ENCODE peak calls at places on chromosomes 2 and 18, in four cellular contexts. A, Y, B and H are unnamed samples.

GRCh38 chr2:188609321-188610049 is 317.8 kb downstream of the GULP1 start:
- DNase-seq in B (no peak), A (no peak), Y (no peak), H (no peak)

GRCh38 chr2:235911633-235912032 is 256.6 kb downstream of the GBX2 start:
- DNase-seq in Y (no peak), B (no peak), A (no peak), H (no peak)

GRCh38 chr18:41268271-41268670 is 686.8 kb upstream of the PIK3C3 start:
- DNase-seq in Y (no peak), B (no peak), A (no peak), H (no peak)

GRCh38 chr2:215401896-215402379 is 33.9 kb downstream of the FN1 start:
- DNase-seq in B (peak), Y (no peak), A (no peak), H (no peak)

GRCh38 chr2:206392118-206392517 is 51.2 kb upstream of the ADAM23 start:
- DNase-seq in Y (no peak), B (no peak), A (no peak), H (no peak)

GRCh38 chr2:122203523-122203922 is 448.1 kb downstream of the TSN start:
- DNase-seq in Y (no peak), A (no peak), B (no peak), H (no peak)

GRCh38 chr2:52918551-52918950 is 849.1 kb upstream of the CHAC2 start:
- DNase-seq in B (no peak), A (no peak), Y (no peak), H (no peak)

GRCh38 chr2:54771166-54771565 is 47.7 kb downstream of the EML6 start:
- DNase-seq in A (no peak), B (no peak), Y (no peak), H (no peak)

GRCh38 chr2:240366901-240367300 is 68.6 kb upstream of the GPC1 start:
- DNase-seq in A (no peak), B (no peak), Y (no peak), H (no peak)

GRCh38 chr18:78924301-78925192 is 55.1 kb upstream of the SALL3 start:
- DNase-seq in A (peak), Y (no peak), B (no peak), H (no peak)

GRCh38 chr18:74611791-74612190 is 14.1 kb downstream of the ZNF407 start:
- DNase-seq in A (no peak), Y (no peak), B (no peak), H (no peak)

GRCh38 chr2:168894720-168895119 is 4.5 kb upstream of the SPC25 start:
- DNase-seq in A (no peak), B (no peak), Y (no peak), H (no peak)

GRCh38 chr2:14016289-14016955 is 616.1 kb upstream of the LRATD1 start:
- DNase-seq in Y (no peak), A (no peak), B (no peak), H (no peak)

GRCh38 chr18:60980422-60981005 is 352.7 kb upstream of the CDH20 start:
- DNase-seq in B (no peak), A (no peak), Y (no peak), H (no peak)

GRCh38 chr18:57397440-57397839 is 37.7 kb upstream of the ONECUT2 start:
- DNase-seq in B (no peak), A (no peak), Y (no peak), H (no peak)

GRCh38 chr2:240639566-240639965 is 14.3 kb downstream of the GPR35 start:
- DNase-seq in B (no peak), Y (no peak), A (no peak), H (no peak)

GRCh38 chr2:188701836-188702235 is 272.3 kb upstream of the COL3A1 start:
- DNase-seq in B (no peak), Y (no peak), A (no peak), H (no peak)

GRCh38 chr2:137157851-137158250 is 392.5 kb downstream of the THSD7B start:
- DNase-seq in Y (no peak), A (no peak), B (no peak), H (no peak)

GRCh38 chr2:177165731-177166711 is 46.6 kb upstream of the HNRNPA3 start:
- DNase-seq in Y (no peak), A (no peak), B (peak), H (no peak)

GRCh38 chr2:60569680-60570111 is 16.2 kb upstream of the BCL11A start:
- DNase-seq in B (no peak), Y (no peak), A (no peak), H (no peak)
- H3K4me3 ChIP-seq in B (peak), Y (peak), A (no peak), H (peak)

GRCh38 chr2:127185093-127185492 is 35.0 kb downstream of the CYP27C1 start:
- DNase-seq in B (no peak), Y (no peak), A (peak), H (peak)
- TF ChIP-seq CTCF in B (no peak), Y (no peak), A (no peak), H (no peak)

GRCh38 chr2:48482774-48483173 is 47.2 kb upstream of the STON1 start:
- DNase-seq in A (no peak), Y (no peak), B (no peak), H (no peak)

GRCh38 chr2:48479923-48480322 is 50.0 kb upstream of the STON1 start:
- DNase-seq in Y (no peak), A (no peak), B (no peak), H (no peak)

GRCh38 chr2:48482313-48482712 is 47.6 kb upstream of the STON1 start:
- DNase-seq in B (no peak), Y (no peak), A (no peak), H (no peak)

GRCh38 chr2:48483506-48483905 is 46.4 kb upstream of the STON1 start:
- DNase-seq in A (no peak), Y (no peak), B (no peak), H (no peak)

DNA sequence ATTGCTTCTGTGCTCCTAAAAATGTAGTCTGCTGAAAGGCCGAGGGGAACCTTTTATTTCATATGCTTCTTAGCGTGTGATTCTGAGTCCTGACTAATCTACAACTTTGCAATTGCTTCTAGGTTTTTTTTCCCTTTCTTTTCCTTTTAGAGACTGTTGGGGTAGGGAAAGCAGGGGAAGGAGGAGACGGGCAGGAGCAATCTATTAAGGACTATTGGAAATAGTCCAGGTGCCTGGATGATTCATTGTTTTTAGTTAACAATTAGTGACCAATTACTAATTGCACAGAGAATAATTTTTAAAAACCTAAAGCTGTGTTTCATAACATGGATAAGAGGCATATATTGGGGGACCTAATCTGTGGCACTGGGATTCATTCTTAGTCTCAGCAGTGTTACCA is 49.4 kb upstream of the STON1 start:
- DNase-seq in B (no peak), A (no peak), Y (no peak), H (no peak)
- H3K4me3 ChIP-seq in B (no peak), A (no peak), Y (no peak), H (no peak)

GRCh38 chr18:62245699-62246098 is 58.6 kb downstream of the RELCH start:
- DNase-seq in B (no peak), A (no peak), Y (no peak), H (no peak)
- TF ChIP-seq CTCF in B (no peak), A (no peak), Y (peak), H (no peak)

GRCh38 chr18:48940854-48941531 is 9.8 kb downstream of the SMAD7 start:
- DNase-seq in A (no peak), B (no peak), Y (peak), H (no peak)

GRCh38 chr18:48942086-48942485 is 8.7 kb downstream of the SMAD7 start:
- DNase-seq in B (no peak), Y (no peak), A (no peak), H (no peak)

GRCh38 chr18:48943333-48943732 is 7.4 kb downstream of the SMAD7 start:
- DNase-seq in Y (no peak), A (no peak), B (no peak), H (no peak)

GRCh38 chr18:48942554-48943261 is 8.1 kb downstream of the SMAD7 start:
- DNase-seq in A (no peak), B (no peak), Y (no peak), H (peak)

GRCh38 chr18:48941672-48942071 is 9.1 kb downstream of the SMAD7 start:
- DNase-seq in B (no peak), Y (no peak), A (peak), H (no peak)
- H3K4me3 ChIP-seq in B (peak), Y (no peak), A (peak), H (peak)

DNA sequence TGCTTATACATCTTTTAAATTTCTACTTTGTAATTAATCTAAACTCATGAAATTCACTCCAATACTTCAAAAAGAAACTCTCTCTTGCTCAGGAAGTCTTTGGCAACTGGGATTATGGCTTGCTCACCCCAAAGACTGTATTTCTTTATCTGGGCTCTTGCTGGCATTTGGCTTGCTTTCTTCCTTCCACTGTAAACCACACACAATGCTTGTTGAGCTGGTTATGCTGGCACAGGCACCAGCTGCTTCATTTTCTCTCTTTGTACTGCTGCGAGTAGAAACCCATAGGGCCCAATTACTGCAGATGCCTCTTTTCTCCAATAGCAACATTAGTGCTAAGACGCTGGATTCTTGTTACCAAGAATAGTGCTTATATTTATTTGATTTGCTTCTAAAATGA is 51.4 kb downstream of the SLC38A11 start:
- DNase-seq in Y (no peak), B (no peak), A (no peak), H (no peak)
- TF ChIP-seq CTCF in Y (no peak), B (no peak), A (no peak), H (no peak)

DNA sequence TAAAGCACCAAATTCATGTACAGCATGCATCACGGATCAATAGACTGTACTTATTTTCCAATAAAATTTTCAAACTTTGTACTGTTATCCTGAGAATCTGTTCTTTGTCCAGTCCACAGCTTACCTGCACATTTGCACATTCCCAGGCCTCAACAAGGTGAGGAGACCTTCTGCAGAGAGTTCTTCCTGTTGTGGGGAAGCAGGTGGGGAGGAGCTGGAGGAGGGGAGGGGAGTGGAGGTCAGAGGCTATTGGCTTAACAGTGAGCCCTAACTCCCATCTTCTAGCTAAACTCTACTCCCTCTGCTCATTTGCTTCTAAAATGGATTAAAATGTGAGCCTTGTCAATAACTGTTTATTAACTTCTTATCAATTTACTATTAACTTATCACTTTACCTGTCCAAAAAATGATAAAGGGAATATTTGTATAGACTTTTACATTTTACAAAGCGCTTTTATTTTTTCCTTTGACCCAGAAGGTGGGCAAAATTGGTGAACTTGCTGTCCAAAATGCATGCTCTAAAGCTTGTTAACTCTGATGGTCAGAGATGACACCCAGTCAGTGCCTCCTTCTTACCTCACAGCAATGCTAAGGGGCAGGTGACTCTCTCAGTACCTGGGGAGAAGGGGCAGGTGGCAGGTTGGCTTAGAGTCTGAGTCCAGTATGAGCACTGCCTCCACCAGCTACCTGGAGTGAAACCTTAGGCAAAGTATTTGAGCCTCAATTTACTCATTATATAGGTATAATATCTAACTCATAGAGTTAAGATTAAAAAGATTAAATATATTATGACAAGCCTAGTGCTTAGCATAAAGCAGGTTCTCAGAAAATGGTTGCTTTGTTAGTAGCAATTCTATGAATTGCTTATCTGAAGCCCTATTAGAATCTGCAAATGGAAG is 6.8 kb upstream of the IL1RL2 start:
- DNase-seq in Y (no peak), A (no peak), B (no peak), H (no peak)
- H3K4me3 ChIP-seq in Y (no peak), A (no peak), B (no peak), H (no peak)